ENCODE peak calls at places on chromosomes 16 and 17, in six cellular contexts. U is HS-27A, K is PC-3, B is T-helper 22 cell, A is neural crest cell, I is NCI-H510A treated with DMSO at 0.1 percent for 48 hours. T is an unnamed sample.

GRCh38 chr16:76535-77272 is 1.3 kb upstream of the MPG start:
- DNase-seq in U (no peak), K (peak), B (no peak), A (no peak), I (peak), T (peak)

GRCh38 chr16:86347090-86347489 is 163.2 kb upstream of the FOXF1 start:
- DNase-seq in U (no peak), K (no peak), B (no peak), A (no peak), I (no peak), T (no peak)

GRCh38 chr17:45902892-45903346 is 8.6 kb downstream of the MAPT start:
- DNase-seq in U (no peak), K (peak), B (no peak), A (no peak), I (peak), T (peak)

GRCh38 chr17:50094753-50095616 is at the start of gene PDK2:
- DNase-seq in U (peak), K (peak), B (peak), A (peak), I (peak), T (peak)

GRCh38 chr17:29825604-29826003 is 104.4 kb downstream of the SSH2 start:
- DNase-seq in U (no peak), K (no peak), B (no peak), A (no peak), I (no peak), T (no peak)

GRCh38 chr17:67862614-67863217 is 37.4 kb downstream of the BPTF start:
- DNase-seq in U (no peak), K (peak), B (no peak), A (no peak), I (no peak), T (no peak)

GRCh38 chr16:57761957-57762356 is 26.4 kb downstream of the KATNB1 start:
- DNase-seq in U (no peak), K (no peak), B (no peak), A (no peak), I (no peak), T (no peak)

GRCh38 chr17:66190738-66191606 is 961 bp downstream of the CEP112 start:
- DNase-seq in U (no peak), K (peak), B (no peak), A (no peak), I (no peak), T (no peak)

GRCh38 chr17:81833921-81834830 is 674 bp downstream of the PPP1R27 start:
- DNase-seq in U (no peak), K (no peak), B (no peak), A (no peak), I (no peak), T (no peak)

GRCh38 chr16:74439685-74440084 is 18.4 kb upstream of the CLEC18B start:
- DNase-seq in U (no peak), K (no peak), B (no peak), A (no peak), I (no peak), T (no peak)

GRCh38 chr16:3059723-3060242 is 5.7 kb upstream of the IL32 start:
- DNase-seq in U (no peak), K (no peak), B (no peak), A (no peak), I (no peak), T (no peak)

GRCh38 chr16:55993088-55993487 is 117.9 kb upstream of the CES5A start:
- DNase-seq in U (no peak), K (no peak), B (no peak), A (no peak), I (no peak), T (no peak)

GRCh38 chr17:72419866-72420774 is 299.3 kb downstream of the SOX9 start:
- DNase-seq in U (no peak), K (peak), B (no peak), A (no peak), I (no peak), T (no peak)

GRCh38 chr17:55745258-55745657 is 5.6 kb upstream of the PCTP start:
- DNase-seq in U (no peak), K (no peak), B (no peak), A (no peak), I (no peak), T (no peak)

GRCh38 chr16:56793504-56793903 is 63.6 kb downstream of the NUP93 start:
- DNase-seq in U (no peak), K (peak), B (no peak), A (no peak), I (no peak), T (no peak)

GRCh38 chr17:65074778-65075250 is 18.3 kb upstream of the GNA13 start:
- DNase-seq in U (no peak), K (no peak), B (no peak), A (no peak), I (no peak), T (no peak)

GRCh38 chr17:75365009-75365930 is 40.2 kb downstream of the GRB2 start:
- DNase-seq in U (no peak), K (no peak), B (no peak), A (no peak), I (no peak), T (no peak)

GRCh38 chr16:11205754-11206459 is 50.1 kb downstream of the SOCS1 start:
- DNase-seq in U (no peak), K (no peak), B (no peak), A (no peak), I (no peak), T (no peak)

GRCh38 chr17:82134101-82134500 is 36.1 kb upstream of the FASN start:
- DNase-seq in U (no peak), K (no peak), B (no peak), A (no peak), I (no peak), T (no peak)

GRCh38 chr17:64306850-64307463 is 43.9 kb upstream of the TEX2 start:
- DNase-seq in U (peak), K (peak), B (peak), A (peak), I (peak), T (peak)

GRCh38 chr16:81548551-81548900 is 103.9 kb downstream of the CMIP start:
- DNase-seq in U (no peak), K (no peak), B (no peak), A (no peak), I (no peak), T (no peak)

GRCh38 chr17:44043326-44043725 is 23.1 kb downstream of the LSM12 start:
- DNase-seq in U (no peak), K (no peak), B (no peak), A (no peak), I (no peak), T (no peak)

GRCh38 chr16:61366006-61366405 is 670.2 kb downstream of the CDH8 start:
- DNase-seq in U (no peak), K (no peak), B (no peak), A (no peak), I (no peak), T (no peak)

GRCh38 chr17:57785032-57785431 is 39.9 kb upstream of the CCDC182 start:
- DNase-seq in U (no peak), K (no peak), B (no peak), A (no peak), I (no peak), T (no peak)

GRCh38 chr16:78460428-78460827 is 361.0 kb downstream of the WWOX start:
- DNase-seq in U (no peak), K (peak), B (no peak), A (no peak), I (no peak), T (no peak)

T was measured in NCI-H345.